ENCODE peak calls at places on chromosomes 5 and 9, in ten cellular contexts. One of them, this sample, is unnamed.

GRCh38 chr5:86716121-86716520 is 98.4 kb downstream of the COX7C start:
- DNase-seq in choroid plexus epithelial cell: no peak
- DNase-seq in HCT116: no peak
- DNase-seq in ovary: no peak
- DNase-seq in PC-3: no peak
- DNase-seq in GM12878: no peak
- DNase-seq in kidney epithelial cell: no peak
- DNase-seq in GM12865: no peak
- DNase-seq in astrocyte of the spinal cord: no peak
- DNase-seq in CD8-positive, alpha-beta T cell: no peak
- DNase-seq in this sample: no peak

GRCh38 chr9:134495881-134496412 is 145.7 kb upstream of the COL5A1 start:
- DNase-seq in GM12878: no peak
- DNase-seq in HCT116: no peak
- DNase-seq in PC-3: no peak
- DNase-seq in GM12865: no peak
- DNase-seq in ovary: no peak
- DNase-seq in astrocyte of the spinal cord: no peak
- DNase-seq in kidney epithelial cell: no peak
- DNase-seq in choroid plexus epithelial cell: no peak
- DNase-seq in CD8-positive, alpha-beta T cell: no peak
- DNase-seq in this sample: no peak

GRCh38 chr5:54745599-54745998 is 228.0 kb downstream of the SNX18 start:
- DNase-seq in PC-3: no peak
- DNase-seq in GM12878: no peak
- DNase-seq in HCT116: no peak
- DNase-seq in CD8-positive, alpha-beta T cell: no peak
- DNase-seq in GM12865: no peak
- DNase-seq in kidney epithelial cell: no peak
- DNase-seq in astrocyte of the spinal cord: no peak
- DNase-seq in choroid plexus epithelial cell: no peak
- DNase-seq in ovary: peak
- DNase-seq in this sample: no peak

GRCh38 chr5:97545856-97546570 is 363.0 kb upstream of the RIOK2 start:
- DNase-seq in PC-3: no peak
- DNase-seq in astrocyte of the spinal cord: no peak
- DNase-seq in choroid plexus epithelial cell: peak
- DNase-seq in GM12878: no peak
- DNase-seq in CD8-positive, alpha-beta T cell: no peak
- DNase-seq in GM12865: no peak
- DNase-seq in ovary: no peak
- DNase-seq in kidney epithelial cell: no peak
- DNase-seq in HCT116: no peak
- DNase-seq in this sample: peak

GRCh38 chr5:134091626-134092121 is 22.8 kb upstream of the TCF7 start:
- DNase-seq in choroid plexus epithelial cell: no peak
- DNase-seq in astrocyte of the spinal cord: no peak
- DNase-seq in kidney epithelial cell: no peak
- DNase-seq in CD8-positive, alpha-beta T cell: no peak
- DNase-seq in GM12865: no peak
- DNase-seq in PC-3: no peak
- DNase-seq in ovary: no peak
- DNase-seq in GM12878: no peak
- DNase-seq in HCT116: no peak
- DNase-seq in this sample: peak

GRCh38 chr5:115415143-115415491 is 118.7 kb upstream of the CCDC112 start:
- DNase-seq in GM12865: peak
- DNase-seq in ovary: no peak
- DNase-seq in choroid plexus epithelial cell: peak
- DNase-seq in PC-3: peak
- DNase-seq in kidney epithelial cell: peak
- DNase-seq in astrocyte of the spinal cord: peak
- DNase-seq in CD8-positive, alpha-beta T cell: no peak
- DNase-seq in GM12878: no peak
- DNase-seq in HCT116: peak
- DNase-seq in this sample: peak

GRCh38 chr9:26369096-26369495 is 523.5 kb downstream of the CAAP1 start:
- DNase-seq in kidney epithelial cell: no peak
- DNase-seq in GM12865: no peak
- DNase-seq in astrocyte of the spinal cord: peak
- DNase-seq in HCT116: no peak
- DNase-seq in CD8-positive, alpha-beta T cell: no peak
- DNase-seq in PC-3: no peak
- DNase-seq in ovary: no peak
- DNase-seq in GM12878: no peak
- DNase-seq in choroid plexus epithelial cell: no peak
- DNase-seq in this sample: no peak

GRCh38 chr5:109411175-109411514 is 1.4 kb upstream of the PJA2 start:
- DNase-seq in GM12865: no peak
- DNase-seq in PC-3: no peak
- DNase-seq in CD8-positive, alpha-beta T cell: no peak
- DNase-seq in kidney epithelial cell: no peak
- DNase-seq in HCT116: no peak
- DNase-seq in choroid plexus epithelial cell: no peak
- DNase-seq in astrocyte of the spinal cord: no peak
- DNase-seq in ovary: no peak
- DNase-seq in GM12878: no peak
- DNase-seq in this sample: no peak

GRCh38 chr5:5273976-5274375 is 133.8 kb downstream of the ADAMTS16 start:
- DNase-seq in kidney epithelial cell: no peak
- DNase-seq in astrocyte of the spinal cord: no peak
- DNase-seq in ovary: no peak
- DNase-seq in HCT116: no peak
- DNase-seq in GM12865: no peak
- DNase-seq in GM12878: no peak
- DNase-seq in choroid plexus epithelial cell: no peak
- DNase-seq in CD8-positive, alpha-beta T cell: no peak
- DNase-seq in PC-3: no peak
- DNase-seq in this sample: no peak

GRCh38 chr5:5271606-5272321 is 131.6 kb downstream of the ADAMTS16 start:
- DNase-seq in PC-3: peak
- DNase-seq in kidney epithelial cell: peak
- DNase-seq in CD8-positive, alpha-beta T cell: no peak
- DNase-seq in HCT116: no peak
- DNase-seq in choroid plexus epithelial cell: peak
- DNase-seq in astrocyte of the spinal cord: peak
- DNase-seq in GM12865: no peak
- DNase-seq in ovary: no peak
- DNase-seq in GM12878: no peak
- DNase-seq in this sample: no peak

GRCh38 chr5:5270161-5270560 is 130.0 kb downstream of the ADAMTS16 start:
- DNase-seq in ovary: no peak
- DNase-seq in GM12865: no peak
- DNase-seq in choroid plexus epithelial cell: no peak
- DNase-seq in astrocyte of the spinal cord: no peak
- DNase-seq in kidney epithelial cell: no peak
- DNase-seq in PC-3: no peak
- DNase-seq in GM12878: no peak
- DNase-seq in CD8-positive, alpha-beta T cell: no peak
- DNase-seq in HCT116: no peak
- DNase-seq in this sample: no peak

GRCh38 chr5:5273398-5273797 is 133.3 kb downstream of the ADAMTS16 start:
- DNase-seq in GM12865: no peak
- DNase-seq in PC-3: no peak
- DNase-seq in HCT116: no peak
- DNase-seq in choroid plexus epithelial cell: no peak
- DNase-seq in GM12878: no peak
- DNase-seq in kidney epithelial cell: no peak
- DNase-seq in ovary: no peak
- DNase-seq in CD8-positive, alpha-beta T cell: no peak
- DNase-seq in astrocyte of the spinal cord: no peak
- DNase-seq in this sample: no peak

DNA sequence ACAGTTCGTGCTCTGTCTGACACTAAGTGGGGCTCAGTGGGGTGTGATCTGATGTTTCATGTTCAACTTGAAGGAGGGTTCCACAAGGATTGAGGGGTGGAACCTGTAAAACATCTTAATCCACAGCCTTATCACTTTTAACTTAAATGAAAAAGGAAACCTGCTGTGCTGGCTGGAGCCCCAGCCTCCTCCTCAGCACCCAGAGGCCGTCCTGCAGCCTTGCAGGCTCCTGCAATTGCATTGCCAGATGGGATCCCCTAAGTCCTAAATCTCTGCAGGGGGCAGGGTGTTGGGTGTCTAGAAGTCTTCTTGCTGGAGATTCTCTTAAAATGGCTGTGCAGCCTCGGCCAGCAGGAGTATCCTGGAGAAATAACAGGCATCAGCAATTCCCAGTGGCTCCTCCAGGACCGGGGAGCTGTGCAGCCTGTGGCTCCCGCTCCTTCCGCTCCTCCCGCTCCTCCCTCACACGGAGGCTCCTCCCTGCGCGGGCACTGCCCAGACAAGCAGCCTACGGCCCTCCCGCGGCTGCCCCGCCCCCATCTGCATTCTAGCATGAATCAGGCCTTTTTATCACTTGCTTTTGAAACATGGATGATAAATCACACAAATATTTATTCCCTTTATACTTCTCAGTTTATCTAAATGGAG is 131.0 kb downstream of the ADAMTS16 start:
- DNase-seq in GM12878: no peak
- DNase-seq in HCT116: peak
- DNase-seq in choroid plexus epithelial cell: peak
- DNase-seq in CD8-positive, alpha-beta T cell: no peak
- DNase-seq in astrocyte of the spinal cord: peak
- DNase-seq in kidney epithelial cell: peak
- DNase-seq in ovary: peak
- DNase-seq in GM12865: no peak
- DNase-seq in PC-3: peak
- DNase-seq in this sample: peak
- TF ChIP-seq CTCF in GM12878: no peak
- TF ChIP-seq CTCF in HCT116: no peak
- TF ChIP-seq CTCF in choroid plexus epithelial cell: peak
- TF ChIP-seq CTCF in CD8-positive, alpha-beta T cell: no peak
- TF ChIP-seq CTCF in astrocyte of the spinal cord: no peak
- TF ChIP-seq CTCF in kidney epithelial cell: peak
- TF ChIP-seq CTCF in ovary: no peak
- TF ChIP-seq CTCF in GM12865: no peak
- TF ChIP-seq CTCF in PC-3: peak
- TF ChIP-seq CTCF in this sample: peak

GRCh38 chr5:77032635-77033034 is 2.4 kb downstream of the AGGF1 start:
- DNase-seq in ovary: no peak
- DNase-seq in GM12878: no peak
- DNase-seq in CD8-positive, alpha-beta T cell: no peak
- DNase-seq in HCT116: no peak
- DNase-seq in PC-3: no peak
- DNase-seq in kidney epithelial cell: no peak
- DNase-seq in GM12865: no peak
- DNase-seq in astrocyte of the spinal cord: no peak
- DNase-seq in choroid plexus epithelial cell: no peak
- DNase-seq in this sample: no peak
- H3K4me3 ChIP-seq in ovary: no peak
- H3K4me3 ChIP-seq in GM12878: no peak
- H3K4me3 ChIP-seq in CD8-positive, alpha-beta T cell: no peak
- H3K4me3 ChIP-seq in HCT116: no peak
- H3K4me3 ChIP-seq in PC-3: no peak
- H3K4me3 ChIP-seq in kidney epithelial cell: no peak
- H3K4me3 ChIP-seq in GM12865: no peak
- H3K4me3 ChIP-seq in astrocyte of the spinal cord: no peak
- H3K4me3 ChIP-seq in choroid plexus epithelial cell: no peak
- H3K4me3 ChIP-seq in this sample: no peak

DNA sequence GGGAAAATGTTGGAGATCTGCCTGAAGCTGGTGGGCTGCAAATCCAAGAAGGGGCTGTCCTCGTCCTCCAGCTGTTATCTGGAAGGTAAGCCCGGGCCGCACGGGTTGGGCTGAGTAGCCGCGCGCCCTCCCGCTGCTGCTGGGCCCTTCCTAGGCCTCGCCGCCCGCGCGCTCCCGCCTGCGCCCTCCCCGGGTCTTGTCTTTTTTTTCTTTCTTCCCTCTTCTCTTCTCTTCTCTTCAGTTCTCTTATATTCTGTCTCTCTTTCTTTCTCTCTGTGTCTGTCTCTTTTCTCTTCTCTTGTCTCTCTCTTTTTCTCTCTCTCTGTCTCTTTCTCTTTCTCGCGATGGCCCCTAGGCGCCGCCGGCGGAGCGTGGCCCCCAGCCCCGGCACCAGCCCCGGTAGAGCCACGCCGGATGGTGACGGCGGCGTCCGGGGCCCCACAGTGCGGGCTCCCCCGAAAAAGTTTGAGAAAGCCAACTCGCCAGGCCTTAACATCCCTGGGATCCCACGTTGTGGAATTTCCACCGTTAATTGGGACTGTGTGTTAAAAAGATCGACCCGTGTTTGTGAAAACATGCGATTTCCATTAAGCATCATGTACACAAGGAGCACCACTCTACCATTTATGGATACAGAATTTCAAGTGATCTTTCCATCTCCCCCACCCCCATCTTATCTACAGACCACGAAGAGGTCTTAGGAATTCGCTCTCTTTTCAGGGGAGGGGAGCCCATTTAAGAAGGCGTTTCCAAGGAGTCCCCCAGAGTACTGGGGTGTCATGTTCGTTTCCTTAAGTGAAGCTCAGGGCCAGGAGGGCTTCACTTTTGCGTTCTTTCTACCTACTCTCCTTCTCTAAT is 616 bp downstream of the ABL1 start:
- DNase-seq in kidney epithelial cell: no peak
- DNase-seq in GM12878: no peak
- DNase-seq in choroid plexus epithelial cell: peak
- DNase-seq in GM12865: peak
- DNase-seq in astrocyte of the spinal cord: peak
- DNase-seq in PC-3: no peak
- DNase-seq in ovary: peak
- DNase-seq in CD8-positive, alpha-beta T cell: peak
- DNase-seq in HCT116: no peak
- DNase-seq in this sample: peak
- TF ChIP-seq CTCF in kidney epithelial cell: no peak
- TF ChIP-seq CTCF in GM12878: no peak
- TF ChIP-seq CTCF in choroid plexus epithelial cell: no peak
- TF ChIP-seq CTCF in GM12865: no peak
- TF ChIP-seq CTCF in astrocyte of the spinal cord: no peak
- TF ChIP-seq CTCF in PC-3: no peak
- TF ChIP-seq CTCF in ovary: no peak
- TF ChIP-seq CTCF in CD8-positive, alpha-beta T cell: no peak
- TF ChIP-seq CTCF in HCT116: no peak
- TF ChIP-seq CTCF in this sample: no peak

GRCh38 chr9:37029304-37029775 is 4.7 kb downstream of the PAX5 start:
- DNase-seq in choroid plexus epithelial cell: no peak
- DNase-seq in GM12865: peak
- DNase-seq in HCT116: no peak
- DNase-seq in PC-3: no peak
- DNase-seq in GM12878: no peak
- DNase-seq in astrocyte of the spinal cord: no peak
- DNase-seq in CD8-positive, alpha-beta T cell: no peak
- DNase-seq in ovary: no peak
- DNase-seq in kidney epithelial cell: no peak
- DNase-seq in this sample: no peak

GRCh38 chr9:37026936-37027581 is 7.0 kb downstream of the PAX5 start:
- DNase-seq in PC-3: no peak
- DNase-seq in GM12865: peak
- DNase-seq in kidney epithelial cell: no peak
- DNase-seq in HCT116: no peak
- DNase-seq in choroid plexus epithelial cell: no peak
- DNase-seq in ovary: no peak
- DNase-seq in CD8-positive, alpha-beta T cell: no peak
- DNase-seq in astrocyte of the spinal cord: no peak
- DNase-seq in GM12878: no peak
- DNase-seq in this sample: no peak

GRCh38 chr9:37028425-37029031 is 5.5 kb downstream of the PAX5 start:
- DNase-seq in ovary: no peak
- DNase-seq in GM12878: no peak
- DNase-seq in PC-3: no peak
- DNase-seq in kidney epithelial cell: no peak
- DNase-seq in HCT116: no peak
- DNase-seq in choroid plexus epithelial cell: no peak
- DNase-seq in GM12865: peak
- DNase-seq in astrocyte of the spinal cord: no peak
- DNase-seq in CD8-positive, alpha-beta T cell: no peak
- DNase-seq in this sample: no peak

GRCh38 chr9:37026085-37026935 is 7.8 kb downstream of the PAX5 start:
- DNase-seq in kidney epithelial cell: no peak
- DNase-seq in HCT116: no peak
- DNase-seq in CD8-positive, alpha-beta T cell: no peak
- DNase-seq in choroid plexus epithelial cell: no peak
- DNase-seq in astrocyte of the spinal cord: no peak
- DNase-seq in PC-3: no peak
- DNase-seq in ovary: no peak
- DNase-seq in GM12878: no peak
- DNase-seq in GM12865: peak
- DNase-seq in this sample: no peak

DNA sequence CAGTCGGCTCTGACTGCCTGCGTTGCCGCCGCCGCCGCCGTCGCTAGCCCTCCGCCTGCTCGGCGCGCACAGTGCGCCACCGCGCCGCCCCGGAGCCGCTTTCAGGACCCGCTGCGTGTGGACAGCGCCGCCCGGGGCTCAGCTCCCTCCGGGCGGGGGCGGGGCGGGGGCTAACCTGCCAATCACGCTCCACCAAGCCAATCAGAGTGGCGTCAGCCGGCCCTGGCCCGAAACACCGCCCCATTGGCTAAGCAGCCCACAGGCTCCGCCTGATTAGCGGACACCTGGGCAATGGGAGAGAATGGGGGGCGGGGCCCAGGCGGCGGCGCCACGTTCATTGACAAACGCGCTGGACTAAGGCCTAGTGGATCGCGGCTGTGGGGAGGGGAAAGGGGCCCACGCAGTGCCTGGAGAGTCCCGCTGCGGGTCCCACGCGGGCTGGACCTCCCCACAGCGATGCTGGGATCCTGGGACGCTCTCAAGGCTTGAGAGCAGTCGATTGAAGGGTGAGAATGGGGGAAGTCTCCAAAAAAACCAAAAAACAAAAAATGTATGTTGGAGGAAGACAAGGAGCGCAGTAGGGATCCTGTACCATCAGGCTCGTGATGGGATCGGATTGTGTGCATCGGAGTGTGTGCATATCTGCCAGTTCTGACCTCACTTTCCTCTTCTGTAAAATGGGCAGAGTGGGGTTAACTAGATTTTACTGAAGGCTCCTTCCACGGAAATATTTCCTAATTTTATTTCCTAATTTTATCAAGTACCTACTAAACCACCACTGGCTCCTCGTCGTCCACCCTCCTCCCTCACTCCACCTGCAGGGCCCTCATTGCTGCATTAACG is 6.3 kb downstream of the PAX5 start:
- DNase-seq in astrocyte of the spinal cord: peak
- DNase-seq in GM12878: peak
- DNase-seq in kidney epithelial cell: peak
- DNase-seq in CD8-positive, alpha-beta T cell: peak
- DNase-seq in choroid plexus epithelial cell: peak
- DNase-seq in HCT116: peak
- DNase-seq in GM12865: peak
- DNase-seq in ovary: peak
- DNase-seq in PC-3: peak
- DNase-seq in this sample: peak
- H3K4me3 ChIP-seq in astrocyte of the spinal cord: no peak
- H3K4me3 ChIP-seq in GM12878: peak
- H3K4me3 ChIP-seq in kidney epithelial cell: no peak
- H3K4me3 ChIP-seq in CD8-positive, alpha-beta T cell: peak
- H3K4me3 ChIP-seq in choroid plexus epithelial cell: no peak
- H3K4me3 ChIP-seq in HCT116: peak
- H3K4me3 ChIP-seq in GM12865: peak
- H3K4me3 ChIP-seq in ovary: no peak
- H3K4me3 ChIP-seq in PC-3: peak
- H3K4me3 ChIP-seq in this sample: no peak